ENCODE peak calls at places on chromosomes 6 and 20, in four cellular contexts. One of them, this sample, is unnamed.

GRCh38 chr6:37433657-37434271 is 743 bp downstream of the CMTR1 start:
- DNase-seq in hippocampal formation: peak
- DNase-seq in NCI-H2171 treated with DMSO at 0.1 percent for 48 hours: no peak
- DNase-seq in HuH-7.5: no peak
- DNase-seq in this sample: peak

GRCh38 chr6:107821591-107821990 is 2.5 kb downstream of the SCML4 start:
- DNase-seq in hippocampal formation: no peak
- DNase-seq in HuH-7.5: no peak
- DNase-seq in NCI-H2171 treated with DMSO at 0.1 percent for 48 hours: no peak
- DNase-seq in this sample: no peak

GRCh38 chr20:60950547-60950946 is 301.5 kb upstream of the CDH4 start:
- DNase-seq in hippocampal formation: no peak
- DNase-seq in HuH-7.5: no peak
- DNase-seq in NCI-H2171 treated with DMSO at 0.1 percent for 48 hours: no peak
- DNase-seq in this sample: no peak

GRCh38 chr20:37298190-37298939 is 8.9 kb downstream of the MANBAL start:
- DNase-seq in HuH-7.5: no peak
- DNase-seq in hippocampal formation: no peak
- DNase-seq in NCI-H2171 treated with DMSO at 0.1 percent for 48 hours: no peak
- DNase-seq in this sample: no peak

GRCh38 chr6:24854077-24854670 is 55.5 kb upstream of the ARMH2 start:
- DNase-seq in hippocampal formation: no peak
- DNase-seq in NCI-H2171 treated with DMSO at 0.1 percent for 48 hours: peak
- DNase-seq in HuH-7.5: no peak
- DNase-seq in this sample: no peak

GRCh38 chr6:136745300-136745699 is 47.0 kb downstream of the MAP3K5 start:
- DNase-seq in NCI-H2171 treated with DMSO at 0.1 percent for 48 hours: no peak
- DNase-seq in HuH-7.5: no peak
- DNase-seq in hippocampal formation: no peak
- DNase-seq in this sample: peak

GRCh38 chr20:64072664-64073063 is 6.7 kb downstream of the RGS19 start:
- DNase-seq in NCI-H2171 treated with DMSO at 0.1 percent for 48 hours: no peak
- DNase-seq in HuH-7.5: no peak
- DNase-seq in hippocampal formation: no peak
- DNase-seq in this sample: no peak

GRCh38 chr6:101276066-101276465 is 117.4 kb upstream of the GRIK2 start:
- DNase-seq in HuH-7.5: no peak
- DNase-seq in hippocampal formation: no peak
- DNase-seq in NCI-H2171 treated with DMSO at 0.1 percent for 48 hours: no peak
- DNase-seq in this sample: no peak

GRCh38 chr20:41047975-41048305 is 19.3 kb downstream of the TOP1 start:
- DNase-seq in hippocampal formation: no peak
- DNase-seq in HuH-7.5: no peak
- DNase-seq in NCI-H2171 treated with DMSO at 0.1 percent for 48 hours: peak
- DNase-seq in this sample: no peak

GRCh38 chr6:163356324-163356723 is 58.2 kb upstream of the QKI start:
- DNase-seq in NCI-H2171 treated with DMSO at 0.1 percent for 48 hours: no peak
- DNase-seq in HuH-7.5: no peak
- DNase-seq in hippocampal formation: peak
- DNase-seq in this sample: peak

GRCh38 chr20:50467618-50468373 is 42.4 kb upstream of the PTPN1 start:
- DNase-seq in NCI-H2171 treated with DMSO at 0.1 percent for 48 hours: peak
- DNase-seq in HuH-7.5: no peak
- DNase-seq in hippocampal formation: no peak
- DNase-seq in this sample: peak

GRCh38 chr6:157056275-157056674 is 267.0 kb downstream of the TMEM242 start:
- DNase-seq in hippocampal formation: no peak
- DNase-seq in HuH-7.5: no peak
- DNase-seq in NCI-H2171 treated with DMSO at 0.1 percent for 48 hours: no peak
- DNase-seq in this sample: no peak

GRCh38 chr6:97790926-97791590 is 508.0 kb upstream of the MMS22L start:
- DNase-seq in HuH-7.5: no peak
- DNase-seq in NCI-H2171 treated with DMSO at 0.1 percent for 48 hours: no peak
- DNase-seq in hippocampal formation: no peak
- DNase-seq in this sample: no peak

GRCh38 chr6:169906004-169906740 is 154.8 kb downstream of the ERMARD start:
- DNase-seq in NCI-H2171 treated with DMSO at 0.1 percent for 48 hours: no peak
- DNase-seq in hippocampal formation: no peak
- DNase-seq in HuH-7.5: no peak
- DNase-seq in this sample: no peak

GRCh38 chr6:100296810-100297544 is 167.7 kb downstream of the SIM1 start:
- DNase-seq in hippocampal formation: no peak
- DNase-seq in NCI-H2171 treated with DMSO at 0.1 percent for 48 hours: no peak
- DNase-seq in HuH-7.5: no peak
- DNase-seq in this sample: no peak

GRCh38 chr6:166365221-166365620 is 17.5 kb downstream of the MPC1 start:
- DNase-seq in NCI-H2171 treated with DMSO at 0.1 percent for 48 hours: no peak
- DNase-seq in hippocampal formation: no peak
- DNase-seq in HuH-7.5: no peak
- DNase-seq in this sample: peak

GRCh38 chr6:38176797-38177751 is 357.5 kb downstream of the ZFAND3 start:
- DNase-seq in NCI-H2171 treated with DMSO at 0.1 percent for 48 hours: no peak
- DNase-seq in hippocampal formation: no peak
- DNase-seq in HuH-7.5: peak
- DNase-seq in this sample: no peak

GRCh38 chr6:139747154-139747553 is 372.7 kb upstream of the CITED2 start:
- DNase-seq in HuH-7.5: no peak
- DNase-seq in hippocampal formation: no peak
- DNase-seq in NCI-H2171 treated with DMSO at 0.1 percent for 48 hours: no peak
- DNase-seq in this sample: no peak

GRCh38 chr6:2378046-2378657 is 132.7 kb upstream of the GMDS start:
- DNase-seq in NCI-H2171 treated with DMSO at 0.1 percent for 48 hours: peak
- DNase-seq in hippocampal formation: no peak
- DNase-seq in HuH-7.5: no peak
- DNase-seq in this sample: no peak